ENCODE peak calls at places on chromosomes 11 and 22, in four cellular contexts. X, B, J and Y are unnamed samples.

GRCh38 chr11:108009497-108010360 is 1.0 kb downstream of the CUL5 start:
- DNase-seq in B (no peak), J (peak; percentile 28), X (no peak), Y (peak; percentile 21)

GRCh38 chr11:74611369-74611861 is 19.0 kb downstream of the POLD3 start:
- DNase-seq in B (no peak), X (peak; percentile 87), J (peak; percentile 22), Y (peak; percentile 64)

GRCh38 chr11:126628790-126629621 is 273.5 kb downstream of the ST3GAL4 start:
- DNase-seq in X (peak; percentile 55), B (no peak), J (no peak), Y (no peak)

GRCh38 chr11:113363996-113364641 is 23.5 kb upstream of the ANKK1 start:
- DNase-seq in X (no peak), B (no peak), J (no peak), Y (no peak)

GRCh38 chr11:120025606-120026335 is 112.1 kb downstream of the TRIM29 start:
- DNase-seq in X (no peak), J (no peak), B (no peak), Y (no peak)

GRCh38 chr22:37187891-37188761 is at the start of gene C1QTNF6:
- DNase-seq in J (peak; percentile 52), B (no peak), X (peak; percentile 35), Y (peak; percentile 73)

GRCh38 chr22:37462983-37463382 is 23.2 kb downstream of the MFNG start:
- DNase-seq in J (peak; percentile 31), X (peak; percentile 49), B (no peak), Y (peak; percentile 30)

GRCh38 chr11:11789735-11790369 is 51.9 kb upstream of the USP47 start:
- DNase-seq in B (no peak), X (peak; percentile 40), J (no peak), Y (peak; percentile 17)

GRCh38 chr11:446886-447285 is 3.2 kb upstream of the PTDSS2 start:
- DNase-seq in J (peak; percentile 60), X (no peak), B (no peak), Y (peak; percentile 71)

GRCh38 chr11:15651782-15652181 is 537.1 kb downstream of the INSC start:
- DNase-seq in J (no peak), X (no peak), B (no peak), Y (no peak)

GRCh38 chr11:108906329-108906728 is 241.5 kb downstream of the DDX10 start:
- DNase-seq in X (peak; percentile 82), B (no peak), J (peak; percentile 68), Y (peak; percentile 77)

GRCh38 chr11:16536513-16536912 is 180.2 kb upstream of the SOX6 start:
- DNase-seq in B (no peak), J (no peak), X (no peak), Y (no peak)

GRCh38 chr22:33579448-33580093 is 340.7 kb downstream of the LARGE1 start:
- DNase-seq in X (peak; percentile 38), B (peak; percentile 77), J (peak; percentile 28), Y (peak; percentile 29)

GRCh38 chr11:119608201-119608600 is 120.8 kb downstream of the NECTIN1 start:
- DNase-seq in X (no peak), J (no peak), B (no peak), Y (no peak)

GRCh38 chr11:119701591-119702260 is 27.3 kb downstream of the NECTIN1 start:
- DNase-seq in X (no peak), B (no peak), J (no peak), Y (peak; percentile 43)

GRCh38 chr11:47233989-47234668 is 14.5 kb downstream of the ACP2 start:
- DNase-seq in X (peak; percentile 67), J (peak; percentile 52), B (no peak), Y (peak; percentile 72)

GRCh38 chr11:110196241-110196754 is 100.1 kb downstream of the RDX start:
- DNase-seq in X (peak; percentile 87), B (no peak), J (peak; percentile 94), Y (peak; percentile 99)

GRCh38 chr11:114197799-114198500 is 98.2 kb upstream of the NNMT start:
- DNase-seq in J (peak; percentile 14), X (peak; percentile 71), B (peak; percentile 80), Y (peak; percentile 39)

GRCh38 chr22:19149047-19149883 is 827 bp downstream of the GSC2 start:
- DNase-seq in J (peak; percentile 42), B (no peak), X (no peak), Y (no peak)

GRCh38 chr22:48415535-48415934 is 1412.1 kb downstream of the BRD1 start:
- DNase-seq in X (no peak), B (no peak), J (no peak), Y (no peak)

GRCh38 chr22:25929479-25929878 is 187.5 kb downstream of the MYO18B start:
- DNase-seq in X (no peak), B (no peak), J (no peak), Y (no peak)

GRCh38 chr22:50456466-50457234 is 18.2 kb downstream of the SBF1 start:
- DNase-seq in J (no peak), X (no peak), B (no peak), Y (no peak)

DNA sequence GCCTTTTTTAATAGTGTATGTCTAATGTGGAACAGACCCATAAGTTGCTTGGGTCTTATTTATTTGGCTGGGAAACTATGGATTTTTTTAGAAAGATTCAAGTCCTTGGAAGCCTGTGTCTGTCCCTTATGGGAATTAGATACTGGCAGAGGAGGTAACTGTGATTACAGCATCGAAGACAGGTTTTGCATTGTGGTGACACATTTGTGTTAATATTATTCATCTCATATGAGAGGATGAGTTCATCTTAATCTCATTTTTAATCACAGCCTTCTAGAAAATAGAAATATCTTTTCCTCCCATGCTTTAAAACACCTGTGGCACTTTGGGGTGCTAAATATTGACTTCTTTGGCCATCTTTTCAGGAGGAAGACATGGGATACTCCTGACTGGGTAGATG is 9.2 kb downstream of the TAB1 start:
- DNase-seq in X (no peak), B (no peak), J (no peak), Y (peak; percentile 28)
- TF ChIP-seq CTCF in X (no peak), B (no peak), J (no peak), Y (no peak)

DNA sequence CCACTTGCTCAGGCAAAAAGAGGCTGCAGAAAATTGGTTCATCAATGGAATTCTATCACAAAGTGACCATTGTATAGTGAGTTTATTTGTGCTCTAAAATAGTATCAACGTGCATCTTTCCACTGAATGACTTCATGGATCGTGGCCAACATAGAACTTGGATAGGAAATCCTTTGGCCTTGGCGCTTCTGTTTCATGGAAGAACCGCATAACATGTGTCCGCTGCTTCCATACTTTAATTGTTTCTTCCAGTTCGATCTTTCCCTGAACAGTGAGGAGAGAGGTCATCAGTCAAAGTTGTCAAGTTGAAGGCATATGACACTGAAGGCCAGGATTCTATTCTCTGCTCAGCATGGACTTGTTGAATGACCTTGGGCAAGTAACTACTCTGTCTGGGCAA is 4.5 kb downstream of the NDUFA6 start:
- DNase-seq in J (no peak), B (peak; percentile 5), X (no peak), Y (no peak)
- H3K4me3 ChIP-seq in J (no peak overlapping the region), B (no peak overlapping the region), X (no peak overlapping the region), Y (no peak overlapping the region)

GRCh38 chr11:125621995-125622394 is 3.0 kb upstream of the CHEK1 start:
- DNase-seq in X (peak; percentile 77), J (peak; percentile 6), B (no peak), Y (peak; percentile 79)

GRCh38 chr11:125625225-125625593 is 246 bp downstream of the CHEK1 start:
- DNase-seq in J (no peak), B (no peak), X (no peak), Y (no peak)

GRCh38 chr11:125624756-125625213 is at the start of gene CHEK1:
- DNase-seq in X (no peak), B (peak; percentile 21), J (no peak), Y (no peak)

GRCh38 chr11:125625594-125626380 is 824 bp downstream of the CHEK1 start:
- DNase-seq in B (peak; percentile 88), J (peak; percentile 94), X (peak; percentile 85), Y (peak; percentile 77)

GRCh38 chr11:125623064-125623463 is 1.9 kb upstream of the CHEK1 start:
- DNase-seq in J (no peak), B (no peak), X (no peak), Y (no peak)
- H3K36me3 ChIP-seq in J (peaks cover 33% of the 10 kb centered on the region), B (peaks cover 9% of the 10 kb centered on the region), X (peaks cover 18% of the 10 kb centered on the region), Y (peaks cover 3% of the 10 kb centered on the region)

DNA sequence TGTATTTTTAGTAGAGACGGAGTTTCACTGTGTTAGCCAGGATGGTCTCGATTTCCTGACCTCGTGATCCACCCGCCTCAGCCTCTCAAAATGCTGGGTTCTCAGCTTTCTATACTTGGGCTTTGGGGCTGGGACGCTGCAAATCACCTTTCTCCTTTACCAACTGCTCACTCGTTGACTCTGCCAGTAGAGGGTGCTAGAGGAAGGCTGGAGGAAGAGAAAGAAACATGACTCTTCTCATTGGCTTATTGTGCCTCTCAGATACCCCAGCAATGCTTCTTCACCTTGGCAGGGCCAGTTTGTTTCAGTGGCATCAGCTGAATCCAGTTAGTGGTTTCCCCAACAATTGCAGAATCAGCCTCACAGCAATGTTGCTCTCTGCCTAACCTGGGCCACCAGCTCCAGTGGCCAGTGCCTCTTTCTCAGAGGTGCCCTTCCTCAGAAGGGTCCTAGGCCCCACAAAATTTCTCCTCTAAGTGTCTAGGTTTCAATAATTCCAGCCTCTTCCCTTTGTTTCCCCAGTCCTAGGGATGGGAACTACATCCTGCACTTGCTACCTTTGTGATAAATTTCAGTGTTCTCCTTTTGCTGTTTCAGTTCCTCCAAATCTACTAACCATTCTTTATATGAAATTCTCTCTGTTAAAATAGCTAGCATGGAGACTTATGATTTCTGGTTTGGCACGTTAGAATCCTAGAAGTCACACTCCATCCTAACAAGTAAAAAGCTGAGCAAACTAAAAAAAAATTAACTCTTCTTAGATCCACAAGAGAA is 71.5 kb upstream of the VSTM5 start:
- DNase-seq in J (peak; percentile 68), B (peak; percentile 59), X (peak; percentile 72), Y (peak; percentile 72)
- TF ChIP-seq CTCF in J (peak; percentile 89), B (peak; percentile 24), X (peak; percentile 83), Y (peak; percentile 89)

DNA sequence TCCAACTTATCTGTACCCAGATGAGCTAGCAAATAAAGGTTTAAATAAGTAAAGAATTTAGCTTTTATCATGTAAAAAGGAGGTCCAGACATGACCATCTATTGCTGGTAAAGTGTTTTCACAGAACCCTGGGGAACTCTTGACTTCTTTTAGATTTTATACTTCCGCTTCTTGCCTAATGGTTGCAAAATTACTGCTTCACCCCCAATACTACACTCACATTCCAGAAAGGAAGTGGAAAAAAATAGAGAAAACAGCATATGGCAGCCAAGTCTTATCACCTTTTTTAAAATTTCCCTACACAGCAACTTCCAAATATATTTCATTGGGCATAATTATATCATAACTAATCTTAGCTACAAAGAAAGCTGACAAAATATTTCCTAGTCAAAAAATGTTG is 12.1 kb downstream of the BBOX1 start:
- DNase-seq in B (no peak), X (no peak), J (no peak), Y (no peak)
- H3K4me3 ChIP-seq in B (no peak overlapping the region), X (no peak overlapping the region), J (no peak overlapping the region), Y (no peak overlapping the region)

GRCh38 chr11:6486938-6487337 is 5.6 kb downstream of the TIMM10B start:
- DNase-seq in B (no peak), J (no peak), X (no peak), Y (no peak)

GRCh38 chr11:6488342-6488741 is 7.0 kb downstream of the TIMM10B start:
- DNase-seq in J (no peak), B (no peak), X (no peak), Y (no peak)

GRCh38 chr11:6488831-6489230 is 7.5 kb downstream of the TIMM10B start:
- DNase-seq in X (no peak), B (no peak), J (no peak), Y (no peak)

GRCh38 chr11:6486256-6486655 is 5.0 kb downstream of the TIMM10B start:
- DNase-seq in B (no peak), J (no peak), X (no peak), Y (no peak)

DNA sequence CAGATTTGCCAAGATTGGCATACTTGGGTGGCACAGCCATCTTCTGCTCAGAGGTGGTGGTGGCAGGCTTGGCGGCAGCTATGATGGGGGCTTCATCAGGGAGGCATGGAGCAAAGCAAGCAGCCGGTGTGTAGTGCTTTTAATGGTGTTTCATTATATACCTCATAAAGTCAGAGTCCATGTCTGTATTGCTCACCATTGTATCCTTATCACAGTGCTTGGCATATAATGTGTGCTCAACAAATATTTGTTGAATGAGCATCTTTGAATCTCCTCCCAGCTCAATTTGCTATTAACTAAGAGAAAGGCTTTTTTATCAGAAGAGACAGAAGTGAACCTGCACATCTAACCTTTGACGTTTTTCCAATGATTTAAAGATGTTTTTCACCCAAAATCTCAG is 7.7 kb upstream of the DNHD1 start:
- DNase-seq in J (no peak), X (no peak), B (no peak), Y (no peak)
- H3K36me3 ChIP-seq in J (peaks cover 16% of the 10 kb centered on the region), X (peaks cover 10% of the 10 kb centered on the region), B (no peaks in the 10 kb centered on the region), Y (peaks cover 4% of the 10 kb centered on the region)